ENCODE peak calls at places on chromosomes 16 and 17, in seven cellular contexts. Y is pons; W is nucleus accumbens; Z is NCI-H1105; R is stimulated activated CD4-positive, alpha-beta T cell treated with anti-CD3 and anti-CD28 coated beads, Interleukin-2, amount 100 ng/mL, for 48 hours; D is activated CD4-positive, alpha-beta T cell treated with anti-CD3 and anti-CD28 coated beads for 36 hours; J is Panc1. V is an unnamed sample.

GRCh38 chr16:963913-964695 is 6.7 kb downstream of the LMF1 start:
- DNase-seq in Y (no peak), W (no peak), Z (no peak), R (no peak), D (peak; percentile 46), J (no peak), V (no peak)

GRCh38 chr17:9175700-9176467 is 154.6 kb downstream of the NTN1 start:
- DNase-seq in Y (no peak), W (no peak), Z (no peak), R (peak; percentile 7), D (peak; percentile 21), J (no peak), V (no peak)

GRCh38 chr16:19168173-19169080 is at the start of gene SYT17:
- DNase-seq in Y (peak; percentile 55), W (no peak), Z (peak; percentile 64), R (no peak), D (no peak), J (no peak), V (peak; percentile 99)

GRCh38 chr16:48291754-48292153 is 44.4 kb upstream of the ABCC11 start:
- DNase-seq in Y (no peak), W (no peak), Z (no peak), R (no peak), D (no peak), J (no peak), V (no peak)

GRCh38 chr16:83095926-83096692 is 469.3 kb downstream of the CDH13 start:
- DNase-seq in Y (no peak), W (no peak), Z (no peak), R (no peak), D (no peak), J (no peak), V (no peak)

GRCh38 chr16:89098767-89099430 is 5.2 kb downstream of the ACSF3 start:
- DNase-seq in Y (no peak), W (no peak), Z (no peak), R (no peak), D (no peak), J (no peak), V (no peak)

GRCh38 chr17:47690121-47690520 is 3.8 kb upstream of the TBKBP1 start:
- DNase-seq in Y (no peak), W (no peak), Z (no peak), R (no peak), D (no peak), J (no peak), V (no peak)

GRCh38 chr17:57243171-57243622 is 13.1 kb upstream of the MSI2 start:
- DNase-seq in Y (peak; percentile 59), W (no peak), Z (peak; percentile 45), R (peak; percentile 79), D (peak; percentile 87), J (peak; percentile 59), V (peak; percentile 37)

GRCh38 chr16:72013888-72014538 is 5.5 kb downstream of the DHODH start:
- DNase-seq in Y (no peak), W (no peak), Z (no peak), R (no peak), D (no peak), J (no peak), V (no peak)

GRCh38 chr17:45935197-45935709 is 40.9 kb downstream of the MAPT start:
- DNase-seq in Y (no peak), W (no peak), Z (no peak), R (no peak), D (no peak), J (no peak), V (no peak)

GRCh38 chr17:79960788-79961522 is 74.7 kb downstream of the TBC1D16 start:
- DNase-seq in Y (no peak), W (no peak), Z (no peak), R (no peak), D (no peak), J (peak; percentile 76), V (no peak)

GRCh38 chr16:27103954-27104353 is 37.2 kb downstream of the C16orf82 start:
- DNase-seq in Y (no peak), W (no peak), Z (no peak), R (no peak), D (no peak), J (no peak), V (no peak)

GRCh38 chr17:2192367-2193028 is 111.1 kb downstream of the SMG6 start:
- DNase-seq in Y (no peak), W (no peak), Z (no peak), R (peak; percentile 37), D (peak; percentile 69), J (no peak), V (no peak)

GRCh38 chr17:61638087-61638486 is 47.1 kb upstream of the NACA2 start:
- DNase-seq in Y (no peak), W (no peak), Z (no peak), R (no peak), D (no peak), J (no peak), V (no peak)

GRCh38 chr17:3039748-3040147 is 23.7 kb downstream of the OR1D5 start:
- DNase-seq in Y (no peak), W (no peak), Z (no peak), R (no peak), D (no peak), J (no peak), V (no peak)

GRCh38 chr16:85227262-85227923 is 115.1 kb upstream of the CIBAR2 start:
- DNase-seq in Y (no peak), W (no peak), Z (no peak), R (no peak), D (no peak), J (no peak), V (peak; percentile 39)

GRCh38 chr17:77245162-77245926 is 104.6 kb downstream of the SEC14L1 start:
- DNase-seq in Y (no peak), W (no peak), Z (no peak), R (no peak), D (peak; percentile 36), J (no peak), V (no peak)

GRCh38 chr17:64496348-64496785 is 487 bp downstream of the POLG2 start:
- DNase-seq in Y (no peak), W (no peak), Z (no peak), R (no peak), D (no peak), J (no peak), V (no peak)

GRCh38 chr16:27355610-27356009 is 41.8 kb downstream of the IL4R start:
- DNase-seq in Y (no peak), W (no peak), Z (no peak), R (no peak), D (peak; percentile 75), J (no peak), V (no peak)

GRCh38 chr17:50114849-50115357 is 15.1 kb downstream of the SAMD14 start:
- DNase-seq in Y (peak; percentile 70), W (no peak), Z (no peak), R (no peak), D (peak; percentile 65), J (no peak), V (peak; percentile 14)

GRCh38 chr17:7208027-7208571 is 11.5 kb downstream of the DLG4 start:
- DNase-seq in Y (no peak), W (no peak), Z (no peak), R (no peak), D (no peak), J (no peak), V (no peak)

GRCh38 chr17:27646232-27646631 is 15.2 kb downstream of the LGALS9 start:
- DNase-seq in Y (no peak), W (no peak), Z (no peak), R (no peak), D (no peak), J (no peak), V (no peak)